ENCODE peak calls at places on chromosome 14, in six cellular contexts. Y is GM03348; P is NCI-H1048; D is MCF 10A; A is stimulated activated naive CD4-positive, alpha-beta T cell treated with Interleukin-2 at 50 U/mL for 16 hours; T is mesendoderm. M is an unnamed sample.

GRCh38 chr14:101950516-101951215 is 13.7 kb upstream of the DYNC1H1 start:
- DNase-seq in Y (no peak), P (no peak), D (no peak), A (no peak), T (no peak), M (no peak)

GRCh38 chr14:104294983-104295680 is 156.7 kb downstream of the KIF26A start:
- DNase-seq in Y (no peak), P (no peak), D (no peak), A (no peak), T (no peak), M (no peak)

GRCh38 chr14:65229431-65230286 is 127.3 kb upstream of the MAX start:
- DNase-seq in Y (peak), P (peak), D (no peak), A (peak), T (peak), M (no peak)

GRCh38 chr14:100429537-100429936 is 106.4 kb downstream of the SLC25A47 start:
- DNase-seq in Y (no peak), P (no peak), D (no peak), A (no peak), T (no peak), M (no peak)

GRCh38 chr14:73739899-73740685 is 25.9 kb upstream of the PNMA1 start:
- DNase-seq in Y (no peak), P (no peak), D (no peak), A (no peak), T (no peak), M (no peak)

GRCh38 chr14:99687284-99688209 is 3.4 kb downstream of the CYP46A1 start:
- DNase-seq in Y (no peak), P (no peak), D (peak), A (peak), T (peak), M (no peak)

GRCh38 chr14:77000340-77001235 is 27.9 kb downstream of the IRF2BPL start:
- DNase-seq in Y (peak), P (no peak), D (no peak), A (no peak), T (no peak), M (no peak)

GRCh38 chr14:95374262-95374997 is 54.7 kb upstream of the CLMN start:
- DNase-seq in Y (no peak), P (no peak), D (no peak), A (no peak), T (no peak), M (no peak)

GRCh38 chr14:65100905-65101541 is 1.3 kb downstream of the MAX start:
- DNase-seq in Y (no peak), P (no peak), D (peak), A (no peak), T (peak), M (peak)

GRCh38 chr14:89000007-89000942 is 175.8 kb downstream of the TTC8 start:
- DNase-seq in Y (peak), P (no peak), D (peak), A (no peak), T (peak), M (peak)

GRCh38 chr14:90624228-90624627 is 192.0 kb downstream of the TTC7B start:
- DNase-seq in Y (no peak), P (no peak), D (peak), A (no peak), T (no peak), M (peak)

GRCh38 chr14:53186532-53186931 is 33.4 kb upstream of the DDHD1 start:
- DNase-seq in Y (no peak), P (no peak), D (no peak), A (no peak), T (no peak), M (no peak)

GRCh38 chr14:100734031-100734990 is 7.6 kb downstream of the DLK1 start:
- DNase-seq in Y (no peak), P (no peak), D (no peak), A (no peak), T (no peak), M (no peak)

GRCh38 chr14:51094282-51094821 is 553 bp downstream of the TRIM9 start:
- DNase-seq in Y (no peak), P (no peak), D (no peak), A (no peak), T (peak), M (no peak)

GRCh38 chr14:66539034-66539433 is 31.1 kb downstream of the GPHN start:
- DNase-seq in Y (no peak), P (no peak), D (no peak), A (no peak), T (peak), M (no peak)

GRCh38 chr14:53458368-53458814 is 305.3 kb upstream of the DDHD1 start:
- DNase-seq in Y (peak), P (no peak), D (peak), A (no peak), T (peak), M (peak)

GRCh38 chr14:67645414-67645813 is 25.7 kb downstream of the ARG2 start:
- DNase-seq in Y (no peak), P (no peak), D (no peak), A (no peak), T (no peak), M (no peak)

GRCh38 chr14:75561013-75561432 is 17.4 kb upstream of the FLVCR2 start:
- DNase-seq in Y (peak), P (peak), D (peak), A (peak), T (peak), M (peak)

GRCh38 chr14:71799831-71800230 is 132.4 kb upstream of the RGS6 start:
- DNase-seq in Y (no peak), P (peak), D (no peak), A (no peak), T (no peak), M (no peak)

GRCh38 chr14:97010491-97011160 is 213.4 kb downstream of the VRK1 start:
- DNase-seq in Y (no peak), P (no peak), D (no peak), A (no peak), T (no peak), M (no peak)

GRCh38 chr14:56412453-56413434 is 166.9 kb upstream of the TMEM260 start:
- DNase-seq in Y (no peak), P (no peak), D (no peak), A (no peak), T (no peak), M (no peak)

GRCh38 chr14:20440882-20441281 is 4.9 kb upstream of the KLHL33 start:
- DNase-seq in Y (no peak), P (no peak), D (no peak), A (no peak), T (no peak), M (no peak)

GRCh38 chr14:32509632-32510187 is 180.6 kb downstream of the AKAP6 start:
- DNase-seq in Y (peak), P (no peak), D (peak), A (no peak), T (no peak), M (peak)

GRCh38 chr14:77203611-77204456 is 22.2 kb downstream of the TMEM63C start:
- DNase-seq in Y (no peak), P (no peak), D (no peak), A (no peak), T (peak), M (no peak)

GRCh38 chr14:20548414-20549158 is 12.3 kb downstream of the RNASE9 start:
- DNase-seq in Y (no peak), P (no peak), D (no peak), A (no peak), T (no peak), M (no peak)

GRCh38 chr14:28161040-28161439 is 605.5 kb upstream of the FOXG1 start:
- DNase-seq in Y (no peak), P (no peak), D (no peak), A (no peak), T (no peak), M (no peak)

GRCh38 chr14:105023791-105024480 is 3.1 kb upstream of the CDCA4 start:
- DNase-seq in Y (peak), P (no peak), D (peak), A (no peak), T (no peak), M (peak)

GRCh38 chr14:32189806-32190205 is 12.0 kb upstream of the RNU6-7 start:
- DNase-seq in Y (no peak), P (no peak), D (no peak), A (no peak), T (no peak), M (no peak)

GRCh38 chr14:71529855-71530254 is 402.4 kb upstream of the RGS6 start:
- DNase-seq in Y (peak), P (no peak), D (no peak), A (no peak), T (no peak), M (peak)

GRCh38 chr14:100911665-100912316 is 8.3 kb upstream of the RTL1 start:
- DNase-seq in Y (no peak), P (no peak), D (no peak), A (no peak), T (no peak), M (peak)

GRCh38 chr14:96584199-96584906 is 82.2 kb downstream of the PAPOLA start:
- DNase-seq in Y (peak), P (no peak), D (peak), A (peak), T (peak), M (peak)

GRCh38 chr14:21070610-21071224 is 613 bp downstream of the ARHGEF40 start:
- DNase-seq in Y (peak), P (no peak), D (peak), A (no peak), T (peak), M (no peak)

GRCh38 chr14:71474291-71474690 is 457.9 kb upstream of the RGS6 start:
- DNase-seq in Y (no peak), P (no peak), D (no peak), A (no peak), T (no peak), M (no peak)

GRCh38 chr14:75141967-75142366 is 15.1 kb upstream of the NEK9 start:
- DNase-seq in Y (no peak), P (no peak), D (peak), A (no peak), T (peak), M (peak)

GRCh38 chr14:71371711-71372396 is 464.6 kb downstream of the PCNX1 start:
- DNase-seq in Y (peak), P (no peak), D (peak), A (no peak), T (no peak), M (peak)

GRCh38 chr14:46048127-46048526 is 603.5 kb downstream of the RPL10L start:
- DNase-seq in Y (peak), P (no peak), D (peak), A (no peak), T (peak), M (peak)

GRCh38 chr14:80315681-80316080 is 104.4 kb upstream of the DIO2 start:
- DNase-seq in Y (peak), P (no peak), D (no peak), A (no peak), T (peak), M (peak)

M was measured in renal cortical epithelial cell.